ENCODE peak calls at places on chromosomes 2 and 18, in nine cellular contexts. E, K, N, S, Q, X, R, M and B are unnamed samples.
A peak's percentile ranks its signal among the peaks of the same experiment; 100 is the strongest.

GRCh38 chr18:4096501-4096900 is 358.6 kb downstream of the DLGAP1 start:
- DNase-seq in E (no peak), K (no peak), N (peak; percentile 52), S (no peak), Q (no peak), X (no peak), R (no peak), M (no peak), B (no peak)

GRCh38 chr2:100744589-100744988 is 75.3 kb upstream of the NPAS2 start:
- DNase-seq in E (no peak), K (no peak), N (peak; percentile 72), S (no peak), Q (no peak), X (no peak), R (peak; percentile 52), M (no peak), B (no peak)

GRCh38 chr2:122683018-122683417 is 927.6 kb downstream of the TSN start:
- DNase-seq in E (no peak), K (no peak), N (peak; percentile 30), S (no peak), Q (no peak), X (no peak), R (peak; percentile 83), M (no peak), B (no peak)

GRCh38 chr2:45928946-45929345 is 277.5 kb downstream of the PRKCE start:
- DNase-seq in E (peak; percentile 49), K (peak; percentile 78), N (no peak), S (no peak), Q (no peak), X (no peak), R (no peak), M (no peak), B (no peak)

GRCh38 chr2:43348904-43349725 is 122.7 kb upstream of the ZFP36L2 start:
- DNase-seq in E (no peak), K (peak; percentile 87), N (no peak), S (no peak), Q (no peak), X (no peak), R (no peak), M (no peak), B (no peak)

GRCh38 chr2:31238126-31238905 is 4.4 kb downstream of the EHD3 start:
- DNase-seq in E (no peak), K (peak; percentile 69), N (no peak), S (no peak), Q (no peak), X (no peak), R (no peak), M (no peak), B (no peak)

GRCh38 chr18:816088-816653 is 4.1 kb upstream of the YES1 start:
- DNase-seq in E (no peak), K (no peak), N (no peak), S (no peak), Q (no peak), X (no peak), R (no peak), M (no peak), B (no peak)

GRCh38 chr2:37387143-37387835 is 42.9 kb downstream of the QPCT start:
- DNase-seq in E (no peak), K (no peak), N (peak; percentile 85), S (no peak), Q (no peak), X (no peak), R (peak; percentile 24), M (no peak), B (no peak)

GRCh38 chr2:96924775-96925747 is 55.2 kb upstream of the SEMA4C start:
- DNase-seq in E (no peak), K (no peak), N (no peak), S (no peak), Q (no peak), X (peak; percentile 7), R (no peak), M (no peak), B (no peak)

GRCh38 chr2:232883116-232883721 is 13.2 kb downstream of the SNORC start:
- DNase-seq in E (no peak), K (peak; percentile 84), N (no peak), S (no peak), Q (no peak), X (no peak), R (no peak), M (no peak), B (no peak)

GRCh38 chr2:39696072-39696471 is 30.4 kb downstream of the TMEM178A start:
- DNase-seq in E (peak; percentile 37), K (no peak), N (peak; percentile 64), S (peak; percentile 58), Q (no peak), X (no peak), R (no peak), M (peak; percentile 80), B (no peak)

GRCh38 chr2:16978291-16978690 is 312.7 kb upstream of the CYRIA start:
- DNase-seq in E (no peak), K (no peak), N (no peak), S (no peak), Q (no peak), X (no peak), R (no peak), M (no peak), B (no peak)

GRCh38 chr18:58407649-58408407 is 221.1 kb downstream of the ALPK2 start:
- DNase-seq in E (no peak), K (no peak), N (no peak), S (no peak), Q (no peak), X (no peak), R (no peak), M (no peak), B (no peak)

GRCh38 chr2:223538920-223539440 is 63.2 kb downstream of the SCG2 start:
- DNase-seq in E (peak; percentile 73), K (no peak), N (no peak), S (no peak), Q (no peak), X (no peak), R (no peak), M (no peak), B (no peak)

GRCh38 chr2:61647044-61647443 is 108.9 kb upstream of the XPO1 start:
- DNase-seq in E (no peak), K (no peak), N (no peak), S (no peak), Q (no peak), X (no peak), R (no peak), M (no peak), B (no peak)